ENCODE peak calls at places on chromosome 9, in seven cellular contexts. U is dorsolateral prefrontal cortex, C is neural progenitor cell, I is epithelial cell of esophagus, S is HCT116, R is GM13977, Y is left lung. B is an unnamed sample.
A peak's percentile ranks its signal among the peaks of the same experiment; 100 is the strongest.

GRCh38 chr9:114283551-114284111 is 39.3 kb upstream of the ORM1 start:
- DNase-seq in C (no peak), S (no peak), I (no peak), U (peak; percentile 38), R (no peak), Y (peak; percentile 49), B (no peak)

GRCh38 chr9:99162759-99163364 is 57.9 kb downstream of the TGFBR1 start:
- DNase-seq in U (no peak), R (peak; percentile 52), Y (no peak), C (peak; percentile 56), I (peak; percentile 35), S (peak; percentile 22), B (peak; percentile 35)

GRCh38 chr9:76576344-76576743 is 117.4 kb downstream of the GCNT1 start:
- DNase-seq in U (no peak), S (no peak), C (no peak), Y (no peak), R (peak; percentile 76), I (peak; percentile 67), B (peak; percentile 75)

GRCh38 chr9:107465467-107466451 is 23.8 kb downstream of the KLF4 start:
- DNase-seq in R (peak; percentile 81), U (peak; percentile 53), C (peak; percentile 89), I (peak; percentile 69), Y (peak; percentile 95), S (no peak), B (peak; percentile 78)

GRCh38 chr9:74609671-74610416 is 112.7 kb downstream of the RORB start:
- DNase-seq in C (peak; percentile 8), S (no peak), I (peak; percentile 5), R (no peak), Y (no peak), U (no peak), B (no peak)

GRCh38 chr9:130117816-130118632 is 54.2 kb upstream of the NCS1 start:
- DNase-seq in C (no peak), I (peak; percentile 47), Y (no peak), S (peak; percentile 21), U (no peak), R (no peak), B (no peak)

GRCh38 chr9:38054653-38055052 is 14.4 kb downstream of the SHB start:
- DNase-seq in U (no peak), C (no peak), Y (no peak), I (no peak), S (no peak), R (no peak), B (no peak)

GRCh38 chr9:5832093-5832542 is 799 bp downstream of the ERMP1 start:
- DNase-seq in R (no peak), I (no peak), Y (no peak), U (no peak), S (no peak), C (no peak), B (no peak)

GRCh38 chr9:137598943-137599342 is 6.5 kb upstream of the ARRDC1 start:
- DNase-seq in I (no peak), R (no peak), U (no peak), S (no peak), Y (no peak), C (no peak), B (no peak)

GRCh38 chr9:132651259-132651658 is 18.5 kb downstream of the DDX31 start:
- DNase-seq in S (no peak), Y (no peak), R (no peak), C (no peak), I (peak; percentile 65), U (no peak), B (no peak)

GRCh38 chr9:106829666-106830408 is 33.1 kb upstream of the ZNF462 start:
- DNase-seq in Y (no peak), I (no peak), R (no peak), U (no peak), C (no peak), S (no peak), B (no peak)

GRCh38 chr9:36207546-36208012 is 16.9 kb downstream of the CLTA start:
- DNase-seq in C (no peak), U (no peak), S (no peak), I (no peak), Y (no peak), R (no peak), B (no peak)

GRCh38 chr9:111857555-111858211 is 38.9 kb upstream of the UGCG start:
- DNase-seq in U (no peak), S (no peak), Y (no peak), I (peak; percentile 89), C (no peak), R (no peak), B (no peak)

GRCh38 chr9:114287001-114287762 is 35.7 kb upstream of the ORM1 start:
- DNase-seq in S (no peak), U (peak; percentile 30), Y (peak; percentile 58), C (no peak), R (no peak), I (no peak), B (no peak)

GRCh38 chr9:546797-547223 is 294.7 kb upstream of the DMRT1 start:
- DNase-seq in I (peak; percentile 33), S (no peak), C (peak; percentile 66), U (no peak), Y (no peak), R (no peak), B (no peak)

GRCh38 chr9:29062446-29062845 is 1489.2 kb upstream of the C9orf72 start:
- DNase-seq in R (no peak), C (no peak), S (no peak), U (no peak), I (no peak), Y (no peak), B (no peak)

GRCh38 chr9:111300140-111300735 is 29.8 kb downstream of the OR2K2 start:
- DNase-seq in Y (no peak), S (no peak), R (no peak), C (no peak), I (no peak), U (no peak), B (no peak)

GRCh38 chr9:35776018-35776417 is 15.4 kb upstream of the NPR2 start:
- DNase-seq in I (no peak), Y (no peak), R (no peak), U (no peak), S (no peak), C (no peak), B (no peak)

GRCh38 chr9:76255781-76256455 is 138.3 kb downstream of the RFK start:
- DNase-seq in U (no peak), S (no peak), R (no peak), I (peak; percentile 89), C (no peak), Y (no peak), B (no peak)

GRCh38 chr9:13446261-13446660 is 166.8 kb upstream of the MPDZ start:
- DNase-seq in U (no peak), I (no peak), S (no peak), R (no peak), Y (no peak), C (no peak), B (no peak)

GRCh38 chr9:93094294-93095204 is 1.5 kb upstream of the CARD19 start:
- DNase-seq in R (peak; percentile 46), S (no peak), U (peak; percentile 55), Y (peak; percentile 81), C (peak; percentile 27), I (no peak), B (peak; percentile 51)

GRCh38 chr9:18905033-18905882 is 127.8 kb downstream of the SAXO1 start:
- DNase-seq in S (no peak), R (no peak), C (no peak), U (no peak), I (no peak), Y (no peak), B (no peak)

GRCh38 chr9:92647671-92648446 is 22.1 kb downstream of the IPPK start:
- DNase-seq in R (no peak), U (peak; percentile 9), S (no peak), Y (peak; percentile 43), I (no peak), C (no peak), B (no peak)

GRCh38 chr9:124220551-124221451 is 36.9 kb upstream of the NEK6 start:
- DNase-seq in C (no peak), S (no peak), R (no peak), U (peak; percentile 17), I (peak; percentile 56), Y (no peak), B (no peak)
- TF ChIP-seq CTCF in C (no peak), S (no peak), R (no peak), U (no peak), I (no peak), Y (no peak), B (no peak)

GRCh38 chr9:22986556-22986955 is 539.9 kb downstream of the DMRTA1 start:
- DNase-seq in C (peak; percentile 4), I (no peak), U (no peak), S (no peak), Y (no peak), R (no peak), B (no peak)
- TF ChIP-seq CTCF in C (peak; percentile 30), I (no peak), U (no peak), S (no peak), Y (no peak), R (no peak), B (no peak)

GRCh38 chr9:85505612-85506011 is 236.1 kb downstream of the AGTPBP1 start:
- DNase-seq in R (no peak), C (no peak), Y (no peak), I (no peak), S (no peak), U (no peak), B (no peak)

GRCh38 chr9:85502815-85503643 is 238.7 kb downstream of the AGTPBP1 start:
- DNase-seq in Y (no peak), U (no peak), R (no peak), S (no peak), I (no peak), C (no peak), B (no peak)

GRCh38 chr9:85511746-85512145 is 230.0 kb downstream of the AGTPBP1 start:
- DNase-seq in I (no peak), C (no peak), Y (no peak), S (no peak), R (no peak), U (no peak), B (no peak)

GRCh38 chr9:85510830-85511504 is 230.8 kb downstream of the AGTPBP1 start:
- DNase-seq in S (no peak), C (no peak), Y (no peak), R (no peak), U (no peak), I (peak; percentile 24), B (no peak)

GRCh38 chr9:85508616-85509015 is 233.1 kb downstream of the AGTPBP1 start:
- DNase-seq in C (peak; percentile 19), R (no peak), U (no peak), I (peak; percentile 42), Y (no peak), S (no peak), B (no peak)
- TF ChIP-seq CTCF in C (peak; percentile 25), R (no peak), U (peak; percentile 57), I (peak; percentile 12), Y (no peak), S (peak; percentile 25), B (no peak)

GRCh38 chr9:121055642-121056143 is 5.6 kb upstream of the C5 start:
- DNase-seq in Y (no peak), S (no peak), C (peak; percentile 44), U (no peak), R (no peak), I (peak; percentile 23), B (no peak)
- TF ChIP-seq CTCF in Y (no peak), S (peak; percentile 82), C (peak; percentile 58), U (no peak), R (no peak), I (peak; percentile 57), B (peak; percentile 1)

B was measured in GM20000.